ENCODE peak calls at places on chromosomes 2 and 18, in eight cellular contexts. One of them, this sample, is unnamed.

GRCh38 chr18:12652861-12653401 is 5.0 kb downstream of the SPIRE1 start:
- DNase-seq in K562: no peak
- DNase-seq in PC-9: no peak
- DNase-seq in neural progenitor cell: peak
- DNase-seq in IMR-90: peak
- DNase-seq in fibroblast of lung: peak
- DNase-seq in mammary epithelial cell: peak
- DNase-seq in A549: no peak
- DNase-seq in this sample: peak

GRCh38 chr2:232365621-232366321 is 12.8 kb upstream of the ALPP start:
- DNase-seq in A549: peak
- DNase-seq in PC-9: peak
- DNase-seq in IMR-90: peak
- DNase-seq in K562: peak
- DNase-seq in fibroblast of lung: peak
- DNase-seq in neural progenitor cell: peak
- DNase-seq in mammary epithelial cell: peak
- DNase-seq in this sample: peak

GRCh38 chr2:75022516-75022915 is 64.1 kb downstream of the POLE4 start:
- DNase-seq in IMR-90: peak
- DNase-seq in fibroblast of lung: peak
- DNase-seq in PC-9: no peak
- DNase-seq in mammary epithelial cell: no peak
- DNase-seq in K562: no peak
- DNase-seq in A549: no peak
- DNase-seq in neural progenitor cell: no peak
- DNase-seq in this sample: no peak

GRCh38 chr2:128451084-128451483 is 132.4 kb upstream of the HS6ST1 start:
- DNase-seq in IMR-90: no peak
- DNase-seq in mammary epithelial cell: no peak
- DNase-seq in K562: no peak
- DNase-seq in A549: no peak
- DNase-seq in fibroblast of lung: no peak
- DNase-seq in PC-9: no peak
- DNase-seq in neural progenitor cell: peak
- DNase-seq in this sample: no peak

GRCh38 chr2:9311488-9311887 is 104.9 kb downstream of the ASAP2 start:
- DNase-seq in fibroblast of lung: peak
- DNase-seq in mammary epithelial cell: peak
- DNase-seq in PC-9: peak
- DNase-seq in neural progenitor cell: no peak
- DNase-seq in K562: no peak
- DNase-seq in A549: no peak
- DNase-seq in IMR-90: peak
- DNase-seq in this sample: no peak

GRCh38 chr2:10003206-10004125 is 39.9 kb upstream of the KLF11 start:
- DNase-seq in fibroblast of lung: no peak
- DNase-seq in PC-9: no peak
- DNase-seq in neural progenitor cell: no peak
- DNase-seq in A549: no peak
- DNase-seq in K562: no peak
- DNase-seq in mammary epithelial cell: no peak
- DNase-seq in IMR-90: no peak
- DNase-seq in this sample: no peak

GRCh38 chr2:209868595-209868994 is 97.0 kb downstream of the UNC80 start:
- DNase-seq in mammary epithelial cell: no peak
- DNase-seq in IMR-90: no peak
- DNase-seq in K562: no peak
- DNase-seq in PC-9: no peak
- DNase-seq in A549: no peak
- DNase-seq in neural progenitor cell: no peak
- DNase-seq in fibroblast of lung: no peak
- DNase-seq in this sample: no peak

GRCh38 chr2:40488927-40489677 is 37.2 kb upstream of the SLC8A1 start:
- DNase-seq in IMR-90: peak
- DNase-seq in A549: no peak
- DNase-seq in K562: no peak
- DNase-seq in mammary epithelial cell: peak
- DNase-seq in fibroblast of lung: peak
- DNase-seq in PC-9: peak
- DNase-seq in neural progenitor cell: no peak
- DNase-seq in this sample: peak

GRCh38 chr2:158131483-158131912 is 29.8 kb downstream of the UPP2 start:
- DNase-seq in PC-9: no peak
- DNase-seq in fibroblast of lung: no peak
- DNase-seq in K562: no peak
- DNase-seq in neural progenitor cell: no peak
- DNase-seq in A549: no peak
- DNase-seq in IMR-90: no peak
- DNase-seq in mammary epithelial cell: no peak
- DNase-seq in this sample: no peak

GRCh38 chr2:214014551-214015230 is 396.2 kb upstream of the VWC2L start:
- DNase-seq in A549: no peak
- DNase-seq in IMR-90: peak
- DNase-seq in mammary epithelial cell: no peak
- DNase-seq in K562: no peak
- DNase-seq in fibroblast of lung: no peak
- DNase-seq in PC-9: no peak
- DNase-seq in neural progenitor cell: no peak
- DNase-seq in this sample: no peak

GRCh38 chr2:30807249-30807648 is at the start of gene CAPN13:
- DNase-seq in K562: no peak
- DNase-seq in PC-9: peak
- DNase-seq in IMR-90: no peak
- DNase-seq in A549: no peak
- DNase-seq in neural progenitor cell: peak
- DNase-seq in mammary epithelial cell: peak
- DNase-seq in fibroblast of lung: no peak
- DNase-seq in this sample: no peak

GRCh38 chr2:27464443-27464842 is 22.3 kb downstream of the KRTCAP3 start:
- DNase-seq in PC-9: no peak
- DNase-seq in mammary epithelial cell: no peak
- DNase-seq in fibroblast of lung: no peak
- DNase-seq in IMR-90: no peak
- DNase-seq in K562: no peak
- DNase-seq in A549: no peak
- DNase-seq in neural progenitor cell: no peak
- DNase-seq in this sample: no peak

GRCh38 chr2:204282081-204282480 is 263.2 kb upstream of the PARD3B start:
- DNase-seq in PC-9: no peak
- DNase-seq in IMR-90: no peak
- DNase-seq in K562: no peak
- DNase-seq in A549: no peak
- DNase-seq in neural progenitor cell: no peak
- DNase-seq in fibroblast of lung: no peak
- DNase-seq in mammary epithelial cell: no peak
- DNase-seq in this sample: no peak

GRCh38 chr2:181123798-181124217 is 143.4 kb downstream of the UBE2E3 start:
- DNase-seq in PC-9: no peak
- DNase-seq in fibroblast of lung: peak
- DNase-seq in neural progenitor cell: no peak
- DNase-seq in mammary epithelial cell: peak
- DNase-seq in IMR-90: no peak
- DNase-seq in K562: no peak
- DNase-seq in A549: no peak
- DNase-seq in this sample: peak

GRCh38 chr2:37800176-37800835 is 124.8 kb upstream of the RMDN2 start:
- DNase-seq in K562: no peak
- DNase-seq in PC-9: no peak
- DNase-seq in fibroblast of lung: peak
- DNase-seq in A549: no peak
- DNase-seq in mammary epithelial cell: no peak
- DNase-seq in neural progenitor cell: no peak
- DNase-seq in IMR-90: no peak
- DNase-seq in this sample: no peak

GRCh38 chr2:54898451-54899226 is 151.6 kb downstream of the RTN4 start:
- DNase-seq in A549: no peak
- DNase-seq in neural progenitor cell: no peak
- DNase-seq in PC-9: no peak
- DNase-seq in IMR-90: no peak
- DNase-seq in fibroblast of lung: no peak
- DNase-seq in K562: no peak
- DNase-seq in mammary epithelial cell: no peak
- DNase-seq in this sample: no peak

GRCh38 chr2:158539176-158539895 is 82.6 kb downstream of the PKP4 start:
- DNase-seq in fibroblast of lung: peak
- DNase-seq in IMR-90: peak
- DNase-seq in A549: peak
- DNase-seq in neural progenitor cell: no peak
- DNase-seq in K562: no peak
- DNase-seq in mammary epithelial cell: peak
- DNase-seq in PC-9: peak
- DNase-seq in this sample: peak

GRCh38 chr2:33238111-33238510 is 238.3 kb upstream of the RASGRP3 start:
- DNase-seq in fibroblast of lung: peak
- DNase-seq in neural progenitor cell: no peak
- DNase-seq in mammary epithelial cell: peak
- DNase-seq in A549: peak
- DNase-seq in K562: no peak
- DNase-seq in IMR-90: peak
- DNase-seq in PC-9: no peak
- DNase-seq in this sample: no peak
- H3K4me2 ChIP-seq in fibroblast of lung: no peak
- H3K4me2 ChIP-seq in neural progenitor cell: no peak
- H3K4me2 ChIP-seq in mammary epithelial cell: peak
- H3K4me2 ChIP-seq in A549: peak
- H3K4me2 ChIP-seq in K562: no peak
- H3K4me2 ChIP-seq in IMR-90: peak
- H3K4me2 ChIP-seq in PC-9: no peak
- H3K4me2 ChIP-seq in this sample: no peak

DNA sequence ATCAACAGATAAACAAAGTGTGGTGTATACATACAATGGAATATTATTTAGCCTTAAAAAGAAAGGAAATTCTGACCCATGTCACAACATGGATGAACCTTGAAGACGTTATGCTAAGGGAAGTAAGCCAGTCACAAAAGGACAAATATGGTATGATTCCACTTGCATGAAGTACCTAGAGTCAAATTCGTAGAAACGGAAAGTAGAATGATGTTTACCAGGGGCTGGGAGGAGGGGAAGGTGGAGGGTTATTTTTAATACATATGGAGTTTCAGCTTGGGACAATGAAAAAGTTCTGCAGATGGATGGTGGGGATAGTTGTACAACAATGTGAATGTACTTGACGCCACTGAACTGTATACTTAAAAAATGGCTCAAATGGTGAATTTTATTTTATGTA is 3.3 kb upstream of the DES start:
- DNase-seq in IMR-90: no peak
- DNase-seq in K562: no peak
- DNase-seq in A549: no peak
- DNase-seq in neural progenitor cell: no peak
- DNase-seq in PC-9: no peak
- DNase-seq in mammary epithelial cell: no peak
- DNase-seq in fibroblast of lung: no peak
- DNase-seq in this sample: no peak
- TF ChIP-seq CTCF in IMR-90: no peak
- TF ChIP-seq CTCF in K562: no peak
- TF ChIP-seq CTCF in A549: no peak
- TF ChIP-seq CTCF in neural progenitor cell: no peak
- TF ChIP-seq CTCF in PC-9: no peak
- TF ChIP-seq CTCF in mammary epithelial cell: no peak
- TF ChIP-seq CTCF in fibroblast of lung: no peak
- TF ChIP-seq CTCF in this sample: no peak

GRCh38 chr2:71121479-71121878 is 8.6 kb downstream of the MCEE start:
- DNase-seq in mammary epithelial cell: no peak
- DNase-seq in PC-9: no peak
- DNase-seq in A549: no peak
- DNase-seq in K562: no peak
- DNase-seq in neural progenitor cell: no peak
- DNase-seq in fibroblast of lung: no peak
- DNase-seq in IMR-90: no peak
- DNase-seq in this sample: no peak

GRCh38 chr2:71120195-71120594 is 9.8 kb downstream of the MCEE start:
- DNase-seq in K562: no peak
- DNase-seq in PC-9: no peak
- DNase-seq in A549: no peak
- DNase-seq in IMR-90: no peak
- DNase-seq in neural progenitor cell: no peak
- DNase-seq in fibroblast of lung: no peak
- DNase-seq in mammary epithelial cell: no peak
- DNase-seq in this sample: no peak

GRCh38 chr2:71126957-71127356 is 3.1 kb downstream of the MCEE start:
- DNase-seq in mammary epithelial cell: no peak
- DNase-seq in A549: no peak
- DNase-seq in IMR-90: no peak
- DNase-seq in fibroblast of lung: no peak
- DNase-seq in PC-9: no peak
- DNase-seq in neural progenitor cell: no peak
- DNase-seq in K562: no peak
- DNase-seq in this sample: no peak

GRCh38 chr2:71125506-71126294 is 4.3 kb downstream of the MCEE start:
- DNase-seq in PC-9: no peak
- DNase-seq in neural progenitor cell: no peak
- DNase-seq in fibroblast of lung: no peak
- DNase-seq in A549: no peak
- DNase-seq in mammary epithelial cell: no peak
- DNase-seq in IMR-90: no peak
- DNase-seq in K562: no peak
- DNase-seq in this sample: no peak

DNA sequence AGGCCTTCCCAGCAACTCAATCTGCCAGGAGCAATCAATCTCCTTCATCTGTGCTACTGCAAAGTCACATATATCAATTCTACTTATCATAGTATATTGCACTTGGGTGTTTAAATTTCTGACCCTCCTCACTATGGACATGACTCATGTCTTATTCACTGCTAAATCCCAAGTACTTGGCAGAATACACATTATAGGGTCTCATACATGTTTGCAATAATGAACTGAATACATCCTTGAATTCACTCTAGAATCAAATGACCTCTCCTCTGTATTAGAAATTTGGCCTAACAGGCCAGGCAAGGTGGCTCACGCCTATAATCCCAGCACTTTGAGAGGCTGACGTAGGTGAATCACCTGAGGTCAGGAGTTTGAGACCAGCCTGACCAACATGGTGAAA is 7.1 kb downstream of the MCEE start:
- DNase-seq in neural progenitor cell: no peak
- DNase-seq in PC-9: no peak
- DNase-seq in K562: no peak
- DNase-seq in mammary epithelial cell: no peak
- DNase-seq in fibroblast of lung: peak
- DNase-seq in IMR-90: peak
- DNase-seq in A549: no peak
- DNase-seq in this sample: no peak
- H3K4me2 ChIP-seq in neural progenitor cell: no peak
- H3K4me2 ChIP-seq in PC-9: no peak
- H3K4me2 ChIP-seq in K562: no peak
- H3K4me2 ChIP-seq in mammary epithelial cell: no peak
- H3K4me2 ChIP-seq in fibroblast of lung: no peak
- H3K4me2 ChIP-seq in IMR-90: no peak
- H3K4me2 ChIP-seq in A549: no peak
- H3K4me2 ChIP-seq in this sample: no peak

DNA sequence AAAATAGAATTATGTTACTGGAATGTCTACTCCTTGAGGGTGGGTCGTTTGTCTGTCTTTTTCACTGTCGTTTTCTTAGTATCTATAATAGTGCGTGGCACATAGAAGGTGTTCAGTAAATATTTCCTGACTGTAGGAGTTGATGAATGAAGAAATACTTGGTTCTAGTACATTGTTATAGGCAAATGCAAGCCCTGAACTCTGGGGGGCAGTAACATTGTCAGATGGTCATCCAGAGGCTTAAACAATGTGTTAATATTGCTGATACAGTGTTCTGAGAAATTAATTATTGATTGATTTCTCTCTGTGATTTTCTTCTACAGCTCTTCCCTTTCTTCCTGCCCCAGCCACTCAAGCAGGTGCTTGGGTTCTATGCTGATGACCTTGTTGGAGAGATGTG is 24.4 kb upstream of the THOC1 start:
- DNase-seq in IMR-90: no peak
- DNase-seq in mammary epithelial cell: no peak
- DNase-seq in fibroblast of lung: no peak
- DNase-seq in A549: no peak
- DNase-seq in PC-9: no peak
- DNase-seq in K562: no peak
- DNase-seq in neural progenitor cell: no peak
- DNase-seq in this sample: no peak
- TF ChIP-seq CTCF in IMR-90: peak
- TF ChIP-seq CTCF in mammary epithelial cell: no peak
- TF ChIP-seq CTCF in fibroblast of lung: peak
- TF ChIP-seq CTCF in A549: no peak
- TF ChIP-seq CTCF in PC-9: no peak
- TF ChIP-seq CTCF in K562: peak
- TF ChIP-seq CTCF in neural progenitor cell: no peak
- TF ChIP-seq CTCF in this sample: no peak

This sample was measured in MM.1S.